ENCODE peak calls at places on chromosome 11, in four cellular contexts. R is mammary epithelial cell; E is stimulated activated naive B cell treated with anti-CD40 and anti-IgM and Interleukin-4, amounts not matched to agents 10 μg/mL and 1 μg/mL and 100 μg/mL, for 72 hours; U is AML-193. V is an unnamed sample.

GRCh38 chr11:95065336-95065735 is 1.4 kb upstream of the SRSF8 start:
- DNase-seq in R (peak; percentile 82), E (no peak), U (no peak), V (no peak)

GRCh38 chr11:7683571-7683970 is 10.3 kb upstream of the CYB5R2 start:
- DNase-seq in R (no peak), E (no peak), U (no peak), V (no peak)

GRCh38 chr11:1882265-1883238 is 9.1 kb downstream of the PRR33 start:
- DNase-seq in R (peak; percentile 54), E (peak; percentile 51), U (peak; percentile 48), V (peak; percentile 75)

GRCh38 chr11:68936358-68936636 is 32.6 kb downstream of the IGHMBP2 start:
- DNase-seq in R (no peak), E (no peak), U (no peak), V (no peak)

GRCh38 chr11:98056945-98057344 is 963.8 kb upstream of the CNTN5 start:
- DNase-seq in R (no peak), E (no peak), U (no peak), V (no peak)

GRCh38 chr11:65425971-65426838 is 3.6 kb downstream of the NEAT1 start:
- DNase-seq in R (peak; percentile 84), E (no peak), U (peak; percentile 99), V (no peak)

GRCh38 chr11:68542617-68543016 is 82.1 kb downstream of the PPP6R3 start:
- DNase-seq in R (peak; percentile 66), E (no peak), U (no peak), V (no peak)

GRCh38 chr11:82546556-82547162 is 187.0 kb downstream of the FAM181B start:
- DNase-seq in R (no peak), E (no peak), U (no peak), V (no peak)

GRCh38 chr11:100790073-100790472 is 103.0 kb downstream of the ARHGAP42 start:
- DNase-seq in R (no peak), E (no peak), U (no peak), V (no peak)

GRCh38 chr11:133918606-133919260 is 38.0 kb downstream of the IGSF9B start:
- DNase-seq in R (no peak), E (no peak), U (no peak), V (no peak)